ENCODE peak calls at places on chromosomes 12 and 14, in nine cellular contexts. L is cardiac muscle cell; M is colonic mucosa; H is lower lobe of right lung; U is naive thymus-derived CD4-positive, alpha-beta T cell; C is psoas muscle; P is lung; G is tibial nerve; S is heart right ventricle. R is an unnamed sample.

GRCh38 chr12:86675197-86675596 is 419.0 kb upstream of the MGAT4C start:
- DNase-seq in P (no peak), L (no peak), G (no peak), M (no peak), C (no peak), H (no peak), U (no peak), S (no peak), R (no peak)

GRCh38 chr14:105420976-105421674 is 1.5 kb downstream of the MTA1 start:
- DNase-seq in M (no peak), P (no peak), G (no peak), L (no peak), U (no peak), H (no peak), S (no peak), C (peak; percentile 59), R (no peak)

GRCh38 chr12:80593766-80594165 is 113.7 kb upstream of the MYF6 start:
- DNase-seq in L (no peak), P (no peak), G (no peak), S (no peak), U (no peak), M (no peak), C (no peak), H (no peak), R (no peak)

GRCh38 chr14:64715146-64715627 is 11.0 kb downstream of the PLEKHG3 start:
- DNase-seq in S (no peak), C (no peak), M (no peak), U (no peak), P (no peak), G (no peak), H (no peak), L (no peak), R (no peak)

GRCh38 chr14:63727736-63728728 is at the start of gene SGPP1:
- DNase-seq in P (peak; percentile 77), G (peak; percentile 40), M (peak; percentile 76), S (peak; percentile 84), C (peak; percentile 89), U (peak; percentile 83), H (peak; percentile 88), L (peak; percentile 85), R (peak; percentile 74)

GRCh38 chr12:91406920-91407341 is 224.3 kb upstream of the DCN start:
- DNase-seq in G (no peak), H (no peak), P (no peak), L (no peak), S (no peak), U (no peak), M (peak; percentile 24), C (no peak), R (no peak)

GRCh38 chr14:71319646-71320045 is 412.4 kb downstream of the PCNX1 start:
- DNase-seq in L (peak; percentile 20), C (no peak), P (no peak), S (no peak), M (no peak), H (no peak), U (no peak), G (no peak), R (peak; percentile 0)

GRCh38 chr14:55458800-55459577 is 18.6 kb upstream of the TBPL2 start:
- DNase-seq in H (no peak), S (no peak), G (no peak), C (no peak), M (no peak), P (no peak), U (no peak), L (no peak), R (no peak)

GRCh38 chr14:22547309-22547947 is 41.6 kb downstream of the DAD1 start:
- DNase-seq in C (peak; percentile 79), U (no peak), H (no peak), M (peak; percentile 38), L (no peak), S (no peak), P (no peak), G (no peak), R (no peak)

GRCh38 chr12:89105243-89105642 is 247.1 kb downstream of the DUSP6 start:
- DNase-seq in C (no peak), H (no peak), P (no peak), M (no peak), G (no peak), S (no peak), U (no peak), L (no peak), R (no peak)

GRCh38 chr14:82689948-82690347 is 1156.3 kb upstream of the SEL1L start:
- DNase-seq in U (no peak), M (no peak), P (no peak), G (no peak), H (no peak), S (no peak), L (no peak), C (no peak), R (no peak)

GRCh38 chr14:95463173-95463901 is 53.1 kb downstream of the SYNE3 start:
- DNase-seq in L (no peak), H (no peak), U (peak; percentile 83), G (no peak), M (peak; percentile 76), S (no peak), C (peak; percentile 67), P (no peak), R (peak; percentile 18)

GRCh38 chr14:93299831-93300230 is 33.0 kb downstream of the BTBD7 start:
- DNase-seq in H (no peak), S (no peak), M (no peak), L (no peak), G (no peak), U (no peak), C (no peak), P (no peak), R (no peak)

GRCh38 chr14:90293766-90294471 is 37.6 kb downstream of the PSMC1 start:
- DNase-seq in M (no peak), P (no peak), G (no peak), U (no peak), H (no peak), L (no peak), C (no peak), S (no peak), R (no peak)

GRCh38 chr12:56905852-56906251 is 28.4 kb downstream of the SDR9C7 start:
- DNase-seq in H (no peak), G (no peak), C (no peak), M (no peak), U (no peak), L (no peak), S (no peak), P (no peak), R (no peak)

GRCh38 chr14:74934476-74935339 is 11.6 kb upstream of the RPS6KL1 start:
- DNase-seq in H (peak; percentile 70), U (no peak), S (peak; percentile 52), G (no peak), L (peak; percentile 43), M (no peak), C (no peak), P (no peak), R (no peak)
- H3K27ac ChIP-seq in H (peak overlapping the region; percentile 37), U (no peak overlapping the region), S (no peak overlapping the region), G (no peak overlapping the region), L (peak overlapping the region; percentile 52), M (no peak overlapping the region), C (peak overlapping the region; percentile 72), P (peak overlapping the region; percentile 64), R (no peak overlapping the region)

DNA sequence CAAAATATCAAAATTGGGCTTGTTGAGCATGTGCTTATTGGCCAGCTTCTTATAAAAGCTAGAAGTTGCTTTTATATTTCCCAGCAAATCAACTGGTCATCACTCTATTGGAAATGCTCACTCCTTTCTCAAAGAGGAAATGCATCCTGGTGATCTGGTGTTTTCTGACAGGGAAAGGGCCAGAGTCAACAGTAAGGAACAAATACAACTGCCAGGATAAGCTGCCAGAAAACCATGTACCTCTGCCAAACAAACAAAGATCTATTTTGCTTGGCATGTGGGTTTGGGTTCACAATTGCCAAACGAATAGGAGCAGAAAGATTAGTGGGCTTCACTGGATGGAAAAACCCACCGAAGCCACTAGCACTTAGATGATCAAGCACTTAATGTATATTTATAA is 126.9 kb upstream of the PDZRN4 start:
- DNase-seq in M (no peak), P (no peak), C (no peak), L (no peak), G (no peak), U (no peak), H (no peak), S (no peak), R (no peak)
- H3K27ac ChIP-seq in M (no peak overlapping the region), P (no peak overlapping the region), C (no peak overlapping the region), L (no peak overlapping the region), G (no peak overlapping the region), U (no peak overlapping the region), H (no peak overlapping the region), S (no peak overlapping the region), R (no peak overlapping the region)

GRCh38 chr12:96050139-96050538 is 14.8 kb upstream of the LTA4H start:
- DNase-seq in M (no peak), G (no peak), U (no peak), L (no peak), S (no peak), C (no peak), P (no peak), H (no peak), R (no peak)

GRCh38 chr12:96049096-96049495 is 13.7 kb upstream of the LTA4H start:
- DNase-seq in H (no peak), U (no peak), L (no peak), P (no peak), G (no peak), M (no peak), C (no peak), S (no peak), R (no peak)

GRCh38 chr12:96047621-96048211 is 12.3 kb upstream of the LTA4H start:
- DNase-seq in M (no peak), L (no peak), P (peak; percentile 69), G (no peak), C (no peak), S (no peak), U (peak; percentile 55), H (peak; percentile 67), R (no peak)

GRCh38 chr12:96047151-96047620 is 11.8 kb upstream of the LTA4H start:
- DNase-seq in G (no peak), M (no peak), U (no peak), H (no peak), S (no peak), P (no peak), C (no peak), L (no peak), R (no peak)

GRCh38 chr12:96048392-96048969 is 13.1 kb upstream of the LTA4H start:
- DNase-seq in G (no peak), P (no peak), M (no peak), H (no peak), C (no peak), L (no peak), U (no peak), S (no peak), R (no peak)
- H3K27ac ChIP-seq in G (no peak overlapping the region), P (peak overlapping the region; percentile 64), M (no peak overlapping the region), H (peak overlapping the region; percentile 72), C (no peak overlapping the region), L (no peak overlapping the region), U (peak overlapping the region; percentile 60), S (no peak overlapping the region), R (no peak overlapping the region)

GRCh38 chr12:53506881-53507719 is at the start of gene NPFF:
- DNase-seq in L (no peak), C (no peak), G (no peak), P (no peak), H (no peak), S (no peak), U (no peak), M (no peak), R (no peak)
- H3K27ac ChIP-seq in L (no peak within 1 kb of the TSS), C (no peak within 1 kb of the TSS), G (no peak within 1 kb of the TSS), P (no peak within 1 kb of the TSS), H (no peak within 1 kb of the TSS), S (no peak within 1 kb of the TSS), U (no peak within 1 kb of the TSS), M (no peak within 1 kb of the TSS), R (no peak within 1 kb of the TSS)

R was measured in effector memory CD4-positive, alpha-beta T cell.